ENCODE peak calls at places on chromosome 19, in six cellular contexts. Y is tibial nerve, O is K562, Q is heart left ventricle, E is body of pancreas, D is A549. M is an unnamed sample.

GRCh38 chr19:49216076-49216475 is 58.5 kb downstream of the TRPM4 start:
- DNase-seq in O (no peak), Y (no peak), E (no peak), Q (no peak), D (no peak), M (no peak)

GRCh38 chr19:4773047-4773640 is 18.4 kb upstream of the FEM1A start:
- DNase-seq in O (peak; percentile 3), Q (no peak), E (no peak), D (no peak), Y (no peak), M (no peak)

GRCh38 chr19:38617764-38618589 is at the start of gene MAP4K1:
- DNase-seq in D (no peak), Q (peak; percentile 38), Y (no peak), O (no peak), E (peak; percentile 27), M (no peak)

GRCh38 chr19:10333758-10334339 is 520 bp upstream of the RAVER1 start:
- DNase-seq in D (no peak), Q (no peak), Y (no peak), E (no peak), O (no peak), M (no peak)

GRCh38 chr19:41882568-41883462 is at the start of gene ARHGEF1:
- DNase-seq in O (peak; percentile 89), Q (peak; percentile 78), D (peak; percentile 90), E (peak; percentile 57), Y (no peak), M (no peak)

GRCh38 chr19:33245948-33246728 is 20.5 kb upstream of the SLC7A10 start:
- DNase-seq in Q (no peak), E (no peak), D (no peak), Y (no peak), O (peak; percentile 47), M (no peak)

GRCh38 chr19:30686252-30686762 is 314.1 kb downstream of the ZNF536 start:
- DNase-seq in Q (no peak), D (no peak), Y (no peak), O (no peak), E (no peak), M (no peak)

GRCh38 chr19:50173144-50173543 is 10.1 kb upstream of the IZUMO2 start:
- DNase-seq in D (no peak), O (no peak), Q (no peak), Y (no peak), E (no peak), M (no peak)

GRCh38 chr19:48997972-48998371 is 4.3 kb downstream of the RUVBL2 start:
- DNase-seq in Q (no peak), E (peak; percentile 52), D (peak; percentile 81), Y (no peak), O (peak; percentile 72), M (peak; percentile 69)

GRCh38 chr19:2275588-2276428 is 6.2 kb downstream of the PEAK3 start:
- DNase-seq in E (no peak), O (no peak), D (no peak), Q (no peak), Y (no peak), M (no peak)

GRCh38 chr19:42217522-42218442 is at the start of gene DEDD2:
- DNase-seq in Q (peak; percentile 98), Y (peak; percentile 94), E (peak; percentile 98), D (peak; percentile 99), O (peak; percentile 91), M (peak; percentile 99)

GRCh38 chr19:30150626-30151025 is 208.6 kb downstream of the URI1 start:
- DNase-seq in Y (no peak), O (no peak), Q (no peak), D (no peak), E (no peak), M (no peak)

GRCh38 chr19:50175924-50176323 is 12.8 kb upstream of the IZUMO2 start:
- DNase-seq in D (no peak), E (no peak), O (no peak), Q (no peak), Y (no peak), M (no peak)

GRCh38 chr19:48703316-48703715 is 7.5 kb downstream of the FUT2 start:
- DNase-seq in Q (no peak), E (no peak), Y (no peak), O (no peak), D (no peak), M (no peak)

GRCh38 chr19:53785196-53785889 is 38.8 kb downstream of the NLRP12 start:
- DNase-seq in Q (no peak), Y (no peak), E (no peak), D (no peak), O (no peak), M (no peak)

GRCh38 chr19:5403968-5404640 is 51.1 kb upstream of the ZNRF4 start:
- DNase-seq in E (peak; percentile 69), Y (peak; percentile 64), D (peak; percentile 61), Q (peak; percentile 81), O (peak; percentile 86), M (peak; percentile 74)

GRCh38 chr19:8566855-8567254 is 10.4 kb downstream of the MYO1F start:
- DNase-seq in E (no peak), D (no peak), Q (no peak), O (no peak), Y (no peak), M (no peak)

GRCh38 chr19:16462757-16463250 is 9.0 kb downstream of the EPS15L1 start:
- DNase-seq in E (no peak), Q (peak; percentile 58), O (no peak), D (no peak), Y (no peak), M (peak; percentile 67)

GRCh38 chr19:7705387-7706187 is 3.7 kb upstream of the FCER2 start:
- DNase-seq in D (no peak), Q (peak; percentile 42), Y (peak; percentile 33), O (no peak), E (peak; percentile 65), M (no peak)

GRCh38 chr19:47019431-47020041 is at the start of gene NPAS1:
- DNase-seq in O (peak; percentile 84), Y (no peak), E (no peak), Q (no peak), D (no peak), M (no peak)

GRCh38 chr19:34712606-34713261 is 21.3 kb upstream of the ZNF181 start:
- DNase-seq in Y (peak; percentile 53), Q (peak; percentile 37), E (peak; percentile 78), D (peak; percentile 77), O (peak; percentile 65), M (peak; percentile 89)

GRCh38 chr19:35931874-35932202 is 4.3 kb upstream of the LRFN3 start:
- DNase-seq in Y (no peak), D (no peak), Q (no peak), E (no peak), O (no peak), M (no peak)

GRCh38 chr19:6357995-6358394 is 3.3 kb upstream of the CLPP start:
- DNase-seq in Y (no peak), O (peak; percentile 14), Q (no peak), E (no peak), D (no peak), M (no peak)

GRCh38 chr19:48512504-48513288 is 1.1 kb upstream of the LMTK3 start:
- DNase-seq in Q (no peak), E (no peak), D (no peak), O (no peak), Y (no peak), M (no peak)

GRCh38 chr19:6714749-6715555 is 5.5 kb downstream of the C3 start:
- DNase-seq in E (no peak), D (no peak), Y (no peak), Q (no peak), O (no peak), M (no peak)

GRCh38 chr19:36246006-36246391 is 31.1 kb downstream of the ZNF146 start:
- DNase-seq in E (no peak), D (no peak), Q (no peak), Y (no peak), O (no peak), M (no peak)

GRCh38 chr19:8307400-8307964 is 676 bp downstream of the CD320 start:
- DNase-seq in Y (no peak), Q (peak; percentile 23), D (no peak), E (peak; percentile 2), O (no peak), M (no peak)

GRCh38 chr19:51121257-51121656 is 3.4 kb upstream of the SIGLEC9 start:
- DNase-seq in O (no peak), Q (no peak), E (no peak), D (no peak), Y (no peak), M (no peak)

GRCh38 chr19:3699071-3699740 is 1.1 kb downstream of the PIP5K1C start:
- DNase-seq in O (peak; percentile 67), E (peak; percentile 53), Y (peak; percentile 52), Q (peak; percentile 62), D (no peak), M (no peak)
- TF ChIP-seq POLR2A in O (no peak), E (no peak), Y (no peak), Q (no peak), D (no peak), M (no peak)

DNA sequence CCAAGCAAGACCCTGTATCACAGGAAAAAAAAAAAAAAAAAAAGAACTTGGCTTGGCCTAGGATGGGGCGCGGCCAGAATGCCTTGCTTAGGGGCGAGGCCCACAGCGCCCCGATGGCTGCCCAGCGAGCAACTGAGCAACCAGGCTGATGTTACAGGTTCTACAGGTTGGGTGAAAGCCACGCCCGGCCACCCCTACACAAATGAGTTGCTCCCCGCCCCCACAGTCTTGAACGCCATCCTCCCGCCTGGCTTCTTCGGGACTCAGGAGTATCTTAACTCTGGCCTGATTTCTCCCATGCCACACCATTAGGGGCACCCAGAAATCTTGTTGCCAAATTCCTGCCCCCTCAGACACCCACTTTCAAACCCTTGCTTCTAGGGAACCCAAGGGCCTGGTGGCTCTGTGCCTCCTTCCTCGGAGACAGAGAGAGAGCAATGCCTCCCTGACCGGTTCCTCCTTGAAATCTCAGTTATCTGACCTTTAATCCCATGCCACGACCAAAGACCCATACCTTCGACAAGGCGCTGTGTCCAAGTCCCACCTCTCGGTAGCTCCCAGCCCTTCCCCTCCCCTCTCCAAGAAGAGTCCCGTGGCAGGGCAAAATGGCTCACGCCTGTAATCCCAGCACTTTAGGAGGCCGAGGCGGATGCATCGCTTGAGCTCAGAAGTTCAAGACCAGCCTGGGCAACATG is 1.1 kb upstream of the CBLC start:
- DNase-seq in D (no peak), Q (no peak), O (no peak), Y (no peak), E (no peak), M (no peak)
- TF ChIP-seq POLR2A in D (no peak), Q (no peak), O (no peak), Y (no peak), E (no peak), M (no peak)

DNA sequence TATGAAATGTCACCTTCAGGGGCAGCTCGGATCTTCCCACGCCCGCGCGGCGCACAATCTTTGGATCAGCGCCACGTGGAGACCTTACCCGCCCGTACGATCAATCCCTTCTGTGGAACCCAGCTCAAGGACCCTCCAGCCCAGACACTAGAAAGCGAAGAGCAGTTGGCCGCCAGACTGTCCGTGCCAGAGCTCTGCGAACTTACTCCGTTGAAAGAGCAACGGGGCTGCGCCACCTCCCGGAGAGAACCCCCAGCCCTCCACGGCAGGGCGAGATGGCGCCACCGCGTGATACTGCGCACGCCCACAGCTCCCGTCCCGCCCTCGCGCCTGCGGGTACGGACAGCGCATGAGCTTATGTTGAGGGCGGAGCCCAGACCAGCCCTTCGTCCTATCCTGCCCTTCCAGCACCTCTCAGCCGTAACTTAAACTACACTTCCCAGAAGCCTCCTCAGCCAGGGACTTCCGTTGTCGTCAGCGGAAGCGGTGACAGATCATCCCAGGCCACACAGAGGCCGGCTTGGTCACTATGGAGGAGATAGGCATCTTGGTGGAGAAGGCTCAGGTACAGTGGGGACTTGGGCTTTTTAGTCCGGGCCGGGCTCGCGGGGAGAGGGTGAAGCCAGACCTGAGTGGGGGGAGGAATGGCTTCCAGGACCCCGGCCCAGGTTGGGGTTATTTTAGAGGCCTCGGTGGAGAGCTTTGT is at the start of gene PSMC4:
- DNase-seq in E (peak; percentile 99), Y (peak; percentile 93), Q (peak; percentile 99), O (peak; percentile 95), D (peak; percentile 100), M (peak; percentile 99)
- TF ChIP-seq POLR2A in E (peak; percentile 66), Y (peak; percentile 46), Q (peak; percentile 42), O (peak; percentile 94), D (peak; percentile 81), M (peak; percentile 92)

GRCh38 chr19:45090034-45090433 is 2.9 kb upstream of the PPP1R37 start:
- DNase-seq in E (no peak), O (no peak), Q (no peak), D (no peak), Y (no peak), M (no peak)
- TF ChIP-seq POLR2A in E (no peak), O (no peak), Q (no peak), D (no peak), Y (no peak), M (no peak)

M was measured in erythroblast.